ENCODE peak calls at places on chromosome 22, in seven cellular contexts. X is RWPE1; Y is WTC11; S is foreskin keratinocyte; G is activated effector memory CD4-positive, alpha-beta T cell treated with anti-CD3 and anti-CD28 coated beads, Interleukin-2, amount 50 U/mL, for 16 hours; W is heart right ventricle; N is M059J. V is an unnamed sample.

GRCh38 chr22:48556751-48557150 is 1270.9 kb downstream of the BRD1 start:
- DNase-seq in Y (no peak), W (no peak), X (no peak), N (no peak), G (no peak), S (no peak), V (no peak)

GRCh38 chr22:46577361-46578249 is 40.2 kb upstream of the CELSR1 start:
- DNase-seq in X (no peak), N (no peak), S (no peak), Y (peak; percentile 17), W (peak; percentile 44), G (peak; percentile 68), V (peak; percentile 62)

GRCh38 chr22:40213478-40213877 is 35.8 kb downstream of the TNRC6B start:
- DNase-seq in S (no peak), G (no peak), W (no peak), N (no peak), X (no peak), Y (no peak), V (no peak)

GRCh38 chr22:30221121-30221992 is 25.2 kb downstream of the LIF start:
- DNase-seq in G (peak; percentile 83), N (no peak), W (no peak), S (no peak), Y (no peak), X (no peak), V (no peak)

GRCh38 chr22:31748490-31748889 is 1.4 kb downstream of the PRR14L start:
- DNase-seq in X (no peak), G (no peak), Y (no peak), W (no peak), S (no peak), N (no peak), V (no peak)

GRCh38 chr22:49619301-49619700 is 208.4 kb downstream of the BRD1 start:
- DNase-seq in G (no peak), S (no peak), X (no peak), Y (peak; percentile 6), W (peak; percentile 8), N (no peak), V (no peak)

GRCh38 chr22:50207383-50208031 is 6.7 kb downstream of the SELENOO start:
- DNase-seq in X (no peak), W (no peak), Y (no peak), G (no peak), S (no peak), N (no peak), V (no peak)

GRCh38 chr22:45649809-45650208 is 21.8 kb upstream of the ATXN10 start:
- DNase-seq in G (no peak), N (no peak), Y (no peak), W (no peak), S (no peak), X (no peak), V (no peak)

GRCh38 chr22:29559853-29560252 is 6.3 kb upstream of the THOC5 start:
- DNase-seq in N (no peak), W (no peak), S (no peak), G (no peak), X (no peak), Y (no peak), V (no peak)

GRCh38 chr22:19991645-19992451 is 24.8 kb downstream of the ARVCF start:
- DNase-seq in Y (no peak), N (no peak), X (no peak), S (no peak), W (peak; percentile 36), G (no peak), V (no peak)

GRCh38 chr22:40535189-40535512 is 101.4 kb downstream of the MRTFA start:
- DNase-seq in S (no peak), N (no peak), X (no peak), W (no peak), G (no peak), Y (no peak), V (no peak)

GRCh38 chr22:49701380-49702067 is 126.1 kb downstream of the BRD1 start:
- DNase-seq in Y (no peak), X (no peak), S (no peak), G (peak; percentile 13), W (no peak), N (no peak), V (peak; percentile 61)

GRCh38 chr22:32987081-32987631 is 71.0 kb downstream of the SYN3 start:
- DNase-seq in G (no peak), N (peak; percentile 96), S (peak; percentile 98), W (no peak), X (peak; percentile 44), Y (peak; percentile 62), V (peak; percentile 79)

GRCh38 chr22:47165338-47165931 is 403.0 kb downstream of the TBC1D22A start:
- DNase-seq in Y (peak; percentile 8), N (no peak), W (peak; percentile 6), G (peak; percentile 48), X (no peak), S (no peak), V (peak; percentile 45)

GRCh38 chr22:33726294-33726711 is 194.0 kb downstream of the LARGE1 start:
- DNase-seq in X (no peak), G (no peak), N (peak; percentile 33), Y (no peak), S (peak; percentile 94), W (no peak), V (no peak)

GRCh38 chr22:32967285-32968101 is 90.7 kb downstream of the SYN3 start:
- DNase-seq in N (no peak), G (no peak), Y (no peak), W (no peak), S (no peak), X (no peak), V (no peak)

GRCh38 chr22:21098099-21098671 is 52.4 kb downstream of the LRRC74B start:
- DNase-seq in Y (no peak), X (no peak), N (peak; percentile 6), S (no peak), W (no peak), G (no peak), V (no peak)

GRCh38 chr22:24189249-24190158 is 8.2 kb downstream of the SUSD2 start:
- DNase-seq in N (peak; percentile 50), W (peak; percentile 76), Y (peak; percentile 86), G (peak; percentile 65), S (peak; percentile 39), X (peak; percentile 76), V (peak; percentile 93)

GRCh38 chr22:40387758-40388157 is 17.4 kb downstream of the SGSM3 start:
- DNase-seq in N (no peak), S (no peak), G (no peak), X (no peak), W (no peak), Y (no peak), V (no peak)

GRCh38 chr22:27467039-27467438 is 334.5 kb downstream of the MN1 start:
- DNase-seq in Y (no peak), N (no peak), W (no peak), X (no peak), S (no peak), G (no peak), V (no peak)

GRCh38 chr22:35065796-35066218 is at the start of gene ISX:
- DNase-seq in S (no peak), X (no peak), Y (no peak), W (no peak), N (no peak), G (no peak), V (no peak)

GRCh38 chr22:29346659-29347058 is 31.2 kb upstream of the RASL10A start:
- DNase-seq in X (no peak), S (no peak), W (no peak), N (no peak), G (no peak), Y (no peak), V (no peak)

GRCh38 chr22:38172489-38173155 is 9.0 kb downstream of the PLA2G6 start:
- DNase-seq in S (no peak), G (no peak), Y (no peak), N (peak; percentile 73), X (no peak), W (peak; percentile 73), V (no peak)